ENCODE peak calls at places on chromosomes 2 and 18, in six cellular contexts. F is Panc1, B is tibial artery, O is esophagus squamous epithelium, M is transverse colon, R is A673. H is an unnamed sample.

GRCh38 chr2:44479127-44479887 is 117.6 kb downstream of the CAMKMT start:
- DNase-seq in M (peak; percentile 16), F (peak; percentile 84), O (no peak), R (peak; percentile 86), B (no peak), H (peak; percentile 30)

GRCh38 chr2:46893231-46893943 is 22.2 kb downstream of the MCFD2 start:
- DNase-seq in B (no peak), O (no peak), M (no peak), F (no peak), R (no peak), H (no peak)

GRCh38 chr2:130380096-130380934 is 24.5 kb downstream of the PTPN18 start:
- DNase-seq in B (no peak), O (no peak), M (no peak), R (no peak), F (no peak), H (no peak)

GRCh38 chr2:72781500-72781899 is 44.3 kb downstream of the EXOC6B start:
- DNase-seq in R (peak; percentile 38), O (no peak), M (no peak), B (no peak), F (no peak), H (no peak)

GRCh38 chr18:79092869-79093268 is 23.7 kb downstream of the ATP9B start:
- DNase-seq in F (no peak), O (no peak), B (no peak), R (no peak), M (no peak), H (no peak)

GRCh38 chr2:238237441-238237840 is 2.4 kb downstream of the HES6 start:
- DNase-seq in R (no peak), M (no peak), B (no peak), F (no peak), O (no peak), H (no peak)

GRCh38 chr2:25215948-25216679 is 47.7 kb upstream of the POMC start:
- DNase-seq in R (peak; percentile 67), M (peak; percentile 85), O (peak; percentile 18), F (no peak), B (peak; percentile 79), H (peak; percentile 82)

GRCh38 chr2:208006325-208006724 is 19.0 kb downstream of the PLEKHM3 start:
- DNase-seq in M (no peak), B (no peak), R (no peak), F (no peak), O (no peak), H (no peak)

GRCh38 chr2:14616950-14617349 is 15.6 kb upstream of the LRATD1 start:
- DNase-seq in B (no peak), M (no peak), R (no peak), O (no peak), F (no peak), H (no peak)

GRCh38 chr2:167258712-167259111 is 370.4 kb downstream of the XIRP2 start:
- DNase-seq in M (no peak), B (no peak), R (no peak), F (no peak), O (no peak), H (no peak)

GRCh38 chr2:66134113-66134730 is 300.7 kb upstream of the MEIS1 start:
- DNase-seq in B (no peak), F (no peak), R (peak; percentile 45), O (no peak), M (no peak), H (no peak)

GRCh38 chr2:23900927-23901322 is 26.0 kb downstream of the ATAD2B start:
- DNase-seq in O (no peak), R (peak; percentile 58), F (no peak), M (peak; percentile 23), B (no peak), H (no peak)

GRCh38 chr2:18440141-18440605 is 120.3 kb downstream of the RDH14 start:
- DNase-seq in O (no peak), F (no peak), B (no peak), R (no peak), M (no peak), H (no peak)

GRCh38 chr2:43186679-43187374 is 39.6 kb downstream of the ZFP36L2 start:
- DNase-seq in M (peak; percentile 78), F (no peak), O (no peak), B (no peak), R (no peak), H (no peak)

GRCh38 chr2:74297391-74297790 is 45.8 kb downstream of the SLC4A5 start:
- DNase-seq in M (no peak), F (no peak), O (no peak), B (no peak), R (no peak), H (no peak)

GRCh38 chr2:14978836-14979235 is 346.3 kb downstream of the LRATD1 start:
- DNase-seq in B (no peak), R (no peak), O (no peak), F (no peak), M (no peak), H (no peak)

GRCh38 chr18:24704921-24705620 is 244.6 kb downstream of the HRH4 start:
- DNase-seq in M (no peak), R (no peak), F (no peak), O (no peak), B (no peak), H (no peak)

GRCh38 chr2:231318954-231319353 is 76.6 kb upstream of the B3GNT7 start:
- DNase-seq in O (no peak), F (no peak), M (no peak), B (no peak), R (no peak), H (no peak)

GRCh38 chr2:114079366-114080004 is 189.6 kb downstream of the ACTR3 start:
- DNase-seq in M (no peak), R (no peak), B (no peak), F (no peak), O (no peak), H (no peak)

DNA sequence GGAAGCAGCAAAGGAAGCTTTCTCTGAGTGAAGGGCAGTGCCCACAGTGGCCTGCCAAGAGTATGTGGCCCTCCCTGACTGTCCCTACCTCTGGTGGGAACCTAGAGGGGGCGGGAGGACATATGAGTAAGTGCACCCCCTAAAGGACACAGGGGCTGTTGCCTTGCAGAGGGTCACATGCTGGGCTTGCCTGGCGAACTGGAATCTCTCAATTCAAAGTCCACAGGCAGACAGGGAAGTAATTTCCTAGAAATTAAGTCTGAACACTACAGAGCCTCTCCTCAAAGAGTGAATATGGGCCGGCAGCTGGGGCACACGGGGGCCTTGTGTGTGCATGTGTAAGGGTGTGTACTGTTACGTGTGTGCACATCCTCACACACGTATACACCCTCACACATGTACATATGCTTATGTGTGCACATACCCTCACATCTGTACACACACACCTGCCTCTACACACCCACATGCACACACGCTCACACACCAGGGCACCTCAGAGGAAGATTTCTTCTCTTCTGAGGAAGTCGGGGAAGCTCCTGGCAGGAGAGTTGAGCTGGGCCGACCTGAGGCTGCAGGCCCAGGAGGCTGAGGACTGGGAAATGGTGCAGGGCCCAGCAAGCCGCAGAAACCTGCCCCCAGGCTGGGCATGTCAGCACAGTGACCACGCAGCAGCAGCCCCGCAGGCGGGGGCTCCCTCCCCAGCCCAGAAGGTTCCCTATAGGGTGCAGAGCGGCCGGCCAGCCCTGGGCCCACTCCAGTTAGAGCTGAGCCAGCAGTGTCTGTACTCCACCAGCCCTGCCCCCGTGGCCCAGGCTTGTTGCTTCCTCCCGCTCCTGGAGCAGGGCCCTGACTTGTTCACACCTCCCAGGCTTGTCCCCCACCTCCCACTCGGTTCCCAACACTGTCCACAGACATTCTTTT is 77.4 kb upstream of the TAF1B start:
- DNase-seq in R (no peak), O (no peak), B (peak; percentile 44), M (peak; percentile 51), F (no peak), H (no peak)
- TF ChIP-seq CTCF in R (no peak), O (no peak), B (no peak), M (no peak), F (no peak), H (no peak)

GRCh38 chr2:78431241-78431640 is 594.3 kb upstream of the REG3G start:
- DNase-seq in R (peak; percentile 52), F (no peak), B (no peak), M (no peak), O (no peak), H (no peak)
- TF ChIP-seq CTCF in R (peak; percentile 57), F (peak; percentile 19), B (no peak), M (no peak), O (no peak), H (no peak)

GRCh38 chr18:49018553-49018943 is 67.8 kb upstream of the SMAD7 start:
- DNase-seq in M (peak; percentile 7), F (no peak), O (no peak), R (no peak), B (no peak), H (no peak)

GRCh38 chr18:49018961-49019445 is 68.2 kb upstream of the SMAD7 start:
- DNase-seq in B (peak; percentile 56), F (no peak), M (peak; percentile 9), R (no peak), O (no peak), H (no peak)

GRCh38 chr18:49015886-49016647 is 65.3 kb upstream of the SMAD7 start:
- DNase-seq in B (peak; percentile 53), O (no peak), F (no peak), R (no peak), M (no peak), H (no peak)

GRCh38 chr18:49017813-49018552 is 67.2 kb upstream of the SMAD7 start:
- DNase-seq in M (peak; percentile 6), R (no peak), B (peak; percentile 58), F (no peak), O (no peak), H (no peak)

DNA sequence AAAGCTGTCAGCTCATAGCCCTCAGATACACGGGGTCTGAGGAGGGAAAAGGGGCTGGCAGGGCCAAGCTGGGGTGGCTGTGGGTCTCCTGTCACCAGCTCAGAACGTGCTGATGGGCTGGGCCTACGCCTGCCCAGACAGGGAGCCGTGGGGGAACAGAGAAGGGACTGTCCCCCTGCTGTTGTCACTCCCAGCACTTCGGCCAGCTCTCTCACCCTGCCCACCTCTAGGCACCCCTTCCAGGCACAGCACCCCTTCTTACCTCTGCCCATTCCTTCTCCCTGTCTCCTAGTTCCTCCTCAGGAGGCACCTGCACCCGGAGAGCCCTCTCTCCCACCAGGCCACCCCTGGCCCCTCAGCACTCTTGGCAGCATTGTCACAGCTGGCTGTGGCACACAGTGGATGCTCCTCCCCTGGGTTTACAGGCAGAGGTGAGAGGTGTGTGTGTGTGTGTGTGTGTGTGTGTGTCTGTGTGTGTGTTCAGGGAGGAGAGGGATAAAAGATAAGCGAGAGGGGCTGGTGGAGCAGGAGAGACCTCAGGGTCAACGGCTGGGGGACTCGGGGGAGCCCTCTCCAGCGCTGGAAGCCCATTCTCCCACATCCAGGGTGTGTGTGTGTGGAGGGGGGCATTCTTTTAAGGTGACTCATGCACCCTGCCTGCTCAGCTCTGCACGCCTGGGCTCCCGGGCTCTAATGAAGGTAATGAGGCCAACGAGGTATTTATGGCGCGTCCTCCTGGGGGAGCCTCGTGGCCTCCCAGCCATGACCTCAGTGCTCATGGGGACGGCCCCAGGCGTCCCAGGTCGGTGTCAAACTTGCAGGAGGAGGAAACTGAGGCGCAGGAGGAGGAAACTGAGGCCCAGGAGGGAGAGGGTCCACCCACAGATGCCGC is 66.1 kb upstream of the SMAD7 start:
- DNase-seq in R (peak; percentile 60), O (no peak), M (peak; percentile 13), B (peak; percentile 70), F (no peak), H (peak; percentile 56)
- TF ChIP-seq CTCF in R (no peak), O (no peak), M (no peak), B (no peak), F (no peak), H (no peak)

DNA sequence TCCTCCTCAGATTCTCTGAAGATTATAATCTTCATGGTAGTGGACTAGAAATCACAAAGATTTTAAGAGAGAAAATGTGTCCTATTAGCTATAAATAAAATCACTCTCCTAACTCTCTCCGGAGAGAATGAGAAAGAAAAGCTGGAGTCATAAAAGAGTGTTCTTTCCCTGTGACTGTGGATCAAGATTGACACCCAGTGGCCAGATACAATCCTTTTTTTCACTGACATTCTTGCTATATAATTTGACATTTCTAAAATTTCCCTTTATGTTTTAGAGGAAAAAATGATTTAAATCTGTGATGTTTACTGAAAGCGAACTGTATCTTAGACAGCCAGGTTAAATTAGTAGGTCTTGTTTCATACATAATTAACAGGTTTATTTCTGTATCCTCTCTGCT is 35.4 kb upstream of the LRP2 start:
- DNase-seq in O (no peak), R (peak; percentile 16), B (no peak), F (no peak), M (no peak), H (no peak)
- TF ChIP-seq CTCF in O (no peak), R (peak; percentile 47), B (no peak), F (peak; percentile 59), M (no peak), H (peak; percentile 26)

H was measured in nephron progenitor cell.